ENCODE peak calls at places on chromosomes 3 and 15, in ten cellular contexts. H, K, P, C, E, D, Y, N, I and Q are unnamed samples.

GRCh38 chr15:65302061-65302460 is 2.4 kb upstream of the RNU5B-1 start:
- DNase-seq in H (no peak), K (no peak), P (no peak), C (no peak), E (no peak), D (no peak), Y (no peak), N (no peak), I (no peak), Q (no peak)

GRCh38 chr3:28476194-28476593 is 127.6 kb upstream of the AZI2 start:
- DNase-seq in H (peak; percentile 6), K (peak; percentile 11), P (no peak), C (peak; percentile 22), E (no peak), D (peak; percentile 45), Y (peak; percentile 69), N (peak; percentile 41), I (no peak), Q (no peak)

GRCh38 chr3:117398166-117398954 is 688.8 kb downstream of the TUSC7 start:
- DNase-seq in H (no peak), K (no peak), P (no peak), C (peak; percentile 77), E (no peak), D (no peak), Y (no peak), N (no peak), I (no peak), Q (no peak)

GRCh38 chr3:81743096-81744025 is 18.1 kb downstream of the GBE1 start:
- DNase-seq in H (peak; percentile 16), K (peak; percentile 91), P (peak; percentile 49), C (no peak), E (peak; percentile 12), D (peak; percentile 98), Y (peak; percentile 99), N (peak; percentile 67), I (no peak), Q (no peak)

GRCh38 chr15:33068531-33068990 is 126.0 kb downstream of the FMN1 start:
- DNase-seq in H (no peak), K (no peak), P (no peak), C (peak; percentile 62), E (no peak), D (peak; percentile 61), Y (peak; percentile 12), N (no peak), I (peak; percentile 5), Q (no peak)

GRCh38 chr15:68042156-68042854 is 11.8 kb upstream of the PIAS1 start:
- DNase-seq in H (no peak), K (no peak), P (no peak), C (no peak), E (no peak), D (no peak), Y (no peak), N (no peak), I (no peak), Q (no peak)

GRCh38 chr3:115800489-115801080 is 177.3 kb downstream of the GAP43 start:
- DNase-seq in H (no peak), K (no peak), P (no peak), C (no peak), E (no peak), D (peak; percentile 23), Y (peak; percentile 91), N (no peak), I (no peak), Q (no peak)

GRCh38 chr15:48645558-48646330 is at the start of gene FBN1:
- DNase-seq in H (no peak), K (peak; percentile 78), P (peak; percentile 4), C (peak; percentile 1), E (no peak), D (peak; percentile 94), Y (peak; percentile 90), N (peak; percentile 89), I (no peak), Q (no peak)

GRCh38 chr3:107668398-107668797 is 145.6 kb downstream of the BBX start:
- DNase-seq in H (no peak), K (no peak), P (no peak), C (no peak), E (no peak), D (no peak), Y (peak; percentile 45), N (no peak), I (no peak), Q (no peak)

GRCh38 chr15:64859226-64859625 is 17.5 kb downstream of the PLEKHO2 start:
- DNase-seq in H (no peak), K (no peak), P (no peak), C (no peak), E (no peak), D (no peak), Y (no peak), N (no peak), I (no peak), Q (no peak)

GRCh38 chr3:15339786-15340215 is 7.4 kb upstream of the SH3BP5 start:
- DNase-seq in H (no peak), K (no peak), P (no peak), C (no peak), E (no peak), D (peak; percentile 29), Y (peak; percentile 91), N (peak; percentile 48), I (no peak), Q (no peak)

GRCh38 chr3:143121240-143122088 is 1.9 kb downstream of the CHST2 start:
- DNase-seq in H (no peak), K (peak; percentile 20), P (peak; percentile 45), C (no peak), E (no peak), D (peak; percentile 67), Y (peak; percentile 68), N (no peak), I (peak; percentile 65), Q (peak; percentile 31)

GRCh38 chr3:188362405-188362831 is 208.5 kb downstream of the LPP start:
- DNase-seq in H (no peak), K (no peak), P (no peak), C (peak; percentile 54), E (no peak), D (peak; percentile 77), Y (peak; percentile 94), N (peak; percentile 76), I (no peak), Q (no peak)

GRCh38 chr3:191985691-191986090 is 524.7 kb downstream of the PYDC2 start:
- DNase-seq in H (no peak), K (no peak), P (no peak), C (no peak), E (no peak), D (no peak), Y (peak; percentile 4), N (no peak), I (no peak), Q (no peak)

GRCh38 chr15:75034615-75035014 is 11.2 kb downstream of the PPCDC start:
- DNase-seq in H (no peak), K (no peak), P (peak; percentile 92), C (no peak), E (no peak), D (no peak), Y (no peak), N (no peak), I (no peak), Q (no peak)

GRCh38 chr3:9862391-9863235 is 17.4 kb downstream of the CIDEC start:
- DNase-seq in H (no peak), K (no peak), P (no peak), C (peak; percentile 21), E (no peak), D (peak; percentile 57), Y (peak; percentile 63), N (peak; percentile 66), I (peak; percentile 30), Q (no peak)

GRCh38 chr3:100981546-100981945 is 11.7 kb downstream of the ABI3BP start:
- DNase-seq in H (no peak), K (no peak), P (no peak), C (no peak), E (no peak), D (no peak), Y (no peak), N (no peak), I (no peak), Q (no peak)

GRCh38 chr3:161271646-161272045 is 50.5 kb downstream of the NMD3 start:
- DNase-seq in H (no peak), K (no peak), P (no peak), C (no peak), E (no peak), D (no peak), Y (no peak), N (no peak), I (no peak), Q (no peak)

GRCh38 chr3:89565098-89565497 is 457.7 kb downstream of the EPHA3 start:
- DNase-seq in H (no peak), K (no peak), P (no peak), C (no peak), E (no peak), D (no peak), Y (peak; percentile 36), N (no peak), I (no peak), Q (no peak)

GRCh38 chr3:116057403-116058006 is 387.8 kb downstream of the LSAMP start:
- DNase-seq in H (no peak), K (no peak), P (no peak), C (no peak), E (no peak), D (no peak), Y (no peak), N (no peak), I (no peak), Q (no peak)

GRCh38 chr3:72316501-72317279 is 531.6 kb downstream of the SHQ1 start:
- DNase-seq in H (no peak), K (no peak), P (no peak), C (no peak), E (no peak), D (no peak), Y (no peak), N (no peak), I (no peak), Q (no peak)

GRCh38 chr3:123406598-123406997 is 42.3 kb downstream of the ADCY5 start:
- DNase-seq in H (no peak), K (no peak), P (no peak), C (no peak), E (no peak), D (peak; percentile 24), Y (no peak), N (no peak), I (no peak), Q (no peak)

GRCh38 chr3:148820885-148821284 is 6.7 kb upstream of the CPB1 start:
- DNase-seq in H (no peak), K (no peak), P (no peak), C (no peak), E (no peak), D (no peak), Y (no peak), N (no peak), I (no peak), Q (no peak)

GRCh38 chr3:54506603-54507002 is 384.3 kb downstream of the CACNA2D3 start:
- DNase-seq in H (no peak), K (no peak), P (no peak), C (no peak), E (no peak), D (no peak), Y (no peak), N (no peak), I (no peak), Q (no peak)

GRCh38 chr3:10305331-10305902 is 12.7 kb upstream of the GHRL start:
- DNase-seq in H (peak; percentile 45), K (no peak), P (no peak), C (no peak), E (no peak), D (no peak), Y (no peak), N (no peak), I (no peak), Q (no peak)

GRCh38 chr3:16338999-16339398 is 74.0 kb downstream of the OXNAD1 start:
- DNase-seq in H (peak; percentile 44), K (peak; percentile 90), P (peak; percentile 81), C (no peak), E (peak; percentile 57), D (peak; percentile 99), Y (peak; percentile 98), N (peak; percentile 3), I (no peak), Q (no peak)